ENCODE peak calls at places on chromosomes 3 and 15, in four cellular contexts. I is IMR-90, W is GM12878, U is K562. E is an unnamed sample.

GRCh38 chr15:58179741-58180381 is 41.7 kb downstream of the AQP9 start:
- DNase-seq in W (no peak), I (peak), U (peak), E (no peak)

GRCh38 chr3:174329321-174329720 is 529.8 kb upstream of the NAALADL2 start:
- DNase-seq in U (no peak), I (peak), W (no peak), E (no peak)

GRCh38 chr3:9015250-9015649 is 52.0 kb upstream of the RAD18 start:
- DNase-seq in U (no peak), W (no peak), I (no peak), E (no peak)

GRCh38 chr15:75200765-75201608 is 695 bp upstream of the C15orf39 start:
- DNase-seq in U (peak), I (no peak), W (no peak), E (no peak)

GRCh38 chr3:9947025-9947995 is 4.9 kb downstream of the PRRT3 start:
- DNase-seq in I (peak), U (no peak), W (no peak), E (peak)

GRCh38 chr15:89743594-89743993 is 7.5 kb downstream of the MESP1 start:
- DNase-seq in W (no peak), I (no peak), U (no peak), E (no peak)

GRCh38 chr15:38610748-38611147 is 46.1 kb upstream of the RASGRP1 start:
- DNase-seq in W (no peak), U (no peak), I (no peak), E (no peak)

GRCh38 chr3:136239094-136239493 is 11.0 kb upstream of the PCCB start:
- DNase-seq in U (no peak), I (no peak), W (no peak), E (no peak)

GRCh38 chr15:85615930-85616329 is 178.8 kb downstream of the KLHL25 start:
- DNase-seq in U (peak), I (peak), W (no peak), E (peak)

GRCh38 chr15:90571063-90571541 is 41.4 kb downstream of the CRTC3 start:
- DNase-seq in W (no peak), I (no peak), U (peak), E (peak)

GRCh38 chr3:83076041-83076440 is 1314.6 kb upstream of the GBE1 start:
- DNase-seq in W (no peak), U (no peak), I (no peak), E (no peak)

GRCh38 chr3:183158552-183159006 is 4.0 kb downstream of the LAMP3 start:
- DNase-seq in I (peak), W (peak), U (peak), E (no peak)

GRCh38 chr15:46416544-46416943 is 781.7 kb downstream of the SQOR start:
- DNase-seq in U (no peak), W (no peak), I (no peak), E (no peak)

GRCh38 chr3:129314757-129315385 is 36.2 kb downstream of the HMCES start:
- DNase-seq in I (peak), U (peak), W (no peak), E (peak)

GRCh38 chr15:25670025-25670554 is 193.0 kb downstream of the ATP10A start:
- DNase-seq in W (no peak), I (peak), U (no peak), E (no peak)

GRCh38 chr3:157573780-157574378 is 70.7 kb upstream of the VEPH1 start:
- DNase-seq in W (no peak), I (peak), U (no peak), E (no peak)

GRCh38 chr15:69194854-69195253 is 34.4 kb downstream of the GLCE start:
- DNase-seq in W (no peak), U (no peak), I (no peak), E (no peak)

GRCh38 chr3:187520027-187520945 is 149.9 kb downstream of the SST start:
- DNase-seq in U (no peak), W (no peak), I (no peak), E (no peak)

GRCh38 chr3:71636482-71636881 is 53.0 kb upstream of the FOXP1 start:
- DNase-seq in W (no peak), U (no peak), I (no peak), E (no peak)

GRCh38 chr3:187976361-187976900 is 177.5 kb upstream of the LPP start:
- DNase-seq in W (no peak), U (no peak), I (no peak), E (no peak)

GRCh38 chr15:73930371-73930770 is 4.1 kb downstream of the LOXL1 start:
- DNase-seq in W (no peak), U (no peak), I (peak), E (no peak)

GRCh38 chr3:114328345-114328744 is 34.5 kb downstream of the TIGIT start:
- DNase-seq in I (no peak), U (no peak), W (no peak), E (no peak)

GRCh38 chr3:169528289-169528688 is 135.2 kb downstream of the MECOM start:
- DNase-seq in I (peak), U (no peak), W (no peak), E (no peak)

GRCh38 chr3:46959169-46959515 is 17.4 kb downstream of the CCDC12 start:
- DNase-seq in U (no peak), W (no peak), I (no peak), E (no peak)

GRCh38 chr3:172513488-172513887 is 9.7 kb downstream of the TNFSF10 start:
- DNase-seq in I (peak), W (no peak), U (no peak), E (no peak)

GRCh38 chr3:9965200-9965875 is 13.1 kb upstream of the PRRT3 start:
- DNase-seq in U (no peak), W (no peak), I (no peak), E (no peak)

DNA sequence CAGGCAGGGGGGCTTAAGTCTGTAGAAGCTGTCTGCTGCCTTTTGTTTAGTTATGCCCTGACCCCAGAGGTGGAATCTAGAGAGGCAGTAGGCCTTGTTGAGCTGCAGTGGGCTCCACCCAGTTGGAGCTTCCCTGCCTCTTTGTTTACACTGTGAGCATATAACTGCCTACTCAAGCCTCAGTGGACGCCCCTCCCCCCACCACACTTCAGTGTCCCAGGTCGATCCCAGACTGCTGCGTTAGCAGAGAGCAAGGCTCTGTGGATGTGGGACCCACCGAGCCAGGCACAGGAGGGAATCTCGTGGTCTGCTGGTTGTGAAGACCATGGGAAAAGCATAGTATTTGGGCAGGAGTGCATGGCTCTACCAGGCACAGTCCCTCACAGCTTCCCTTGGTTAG is 446.8 kb upstream of the RARB start:
- DNase-seq in U (no peak), I (no peak), W (no peak), E (no peak)
- TF ChIP-seq BHLHE40 in U (no peak), I (no peak), W (no peak), E (no peak)

DNA sequence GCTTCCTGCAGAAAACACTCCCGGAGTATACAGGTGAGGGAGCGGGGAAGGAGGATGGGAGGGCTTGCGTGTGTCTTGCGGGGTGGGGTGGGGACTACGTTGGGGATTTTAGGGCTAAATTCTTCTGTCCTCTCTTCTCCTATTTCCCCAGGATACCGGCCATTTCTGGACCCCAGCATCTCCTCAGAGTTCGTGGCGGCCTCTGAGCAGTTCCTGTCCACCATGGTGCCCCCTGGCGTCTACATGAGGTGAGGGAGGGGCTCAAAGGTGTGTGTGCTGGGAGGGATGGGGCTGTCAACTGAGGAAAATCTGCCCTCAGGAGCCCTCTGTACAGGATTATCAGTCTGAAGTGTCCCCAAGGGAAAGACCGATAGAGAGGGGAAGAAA is 6.6 kb downstream of the DUOX1 start:
- DNase-seq in W (no peak), I (no peak), U (peak), E (no peak)
- TF ChIP-seq ELK1 in W (no peak), I (no peak), U (no peak), E (no peak)

GRCh38 chr15:64232400-64232799 is 69.6 kb upstream of the PPIB start:
- DNase-seq in W (no peak), I (peak), U (no peak), E (peak)
- TF ChIP-seq BHLHE40 in W (no peak), I (no peak), U (no peak), E (no peak)

GRCh38 chr15:80272987-80273386 is 21.0 kb upstream of the CTXND1 start:
- DNase-seq in W (no peak), U (no peak), I (no peak), E (no peak)
- TF ChIP-seq ELK1 in W (no peak), U (no peak), I (no peak), E (no peak)

GRCh38 chr3:3851621-3852323 is 52.5 kb downstream of the LRRN1 start:
- DNase-seq in U (no peak), W (no peak), I (no peak), E (no peak)

GRCh38 chr3:3847994-3848970 is 49.1 kb downstream of the LRRN1 start:
- DNase-seq in U (no peak), I (no peak), W (no peak), E (no peak)

DNA sequence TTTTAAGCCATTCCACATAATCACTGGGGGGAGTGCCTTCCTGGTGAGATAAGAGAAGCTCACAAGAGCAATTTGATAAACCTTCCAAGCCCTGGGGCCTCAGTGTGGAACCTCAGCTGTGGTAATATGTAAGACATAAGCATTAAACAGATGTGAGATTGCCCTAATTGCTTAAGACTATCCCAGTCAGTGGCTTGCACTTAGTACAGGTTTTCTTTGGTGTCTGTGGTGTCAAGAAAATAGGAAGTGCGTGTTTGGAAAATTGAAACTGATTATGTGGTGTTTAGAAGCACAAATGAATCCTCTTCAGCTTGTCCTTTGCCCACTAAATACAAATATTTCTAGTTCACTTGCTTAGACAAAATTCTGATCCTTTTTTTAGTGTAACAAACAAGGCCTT is 54.4 kb downstream of the LRRN1 start:
- DNase-seq in I (no peak), W (no peak), U (no peak), E (no peak)
- TF ChIP-seq BHLHE40 in I (no peak), W (no peak), U (no peak), E (no peak)

GRCh38 chr15:62607643-62608042 is 434.9 kb upstream of the TPM1 start:
- DNase-seq in U (no peak), W (no peak), I (peak), E (no peak)
- TF ChIP-seq ELK1 in U (no peak), W (no peak), I (no peak), E (no peak)

GRCh38 chr3:127420825-127421224 is 133.0 kb upstream of the PRR20G start:
- DNase-seq in I (no peak), U (no peak), W (no peak), E (no peak)
- TF ChIP-seq BHLHE40 in I (no peak), U (no peak), W (no peak), E (no peak)